ENCODE peak calls at places on chromosomes 16 and 17, in ten cellular contexts. K is fibroblast of mammary gland; Y is activated CD4-positive, CD25-positive, alpha-beta regulatory T cell; U is KBM-7; M is adipocyte; E is stimulated activated CD4-positive, alpha-beta T cell treated with anti-CD3 and anti-CD28 coated beads, Interleukin-2, amount 100 ng/mL, for 48 hours; Q is AG09309; N is AML-193; C is AG08396; D is ELF-1. P is an unnamed sample.

GRCh38 chr17:31686495-31686894 is 172.5 kb downstream of the COPRS start:
- DNase-seq in K (no peak), Y (no peak), U (no peak), M (no peak), E (no peak), Q (no peak), N (no peak), C (no peak), D (no peak), P (no peak)

GRCh38 chr16:29807426-29808218 is 1.3 kb downstream of the MAZ start:
- DNase-seq in K (peak), Y (peak), U (peak), M (peak), E (peak), Q (peak), N (peak), C (peak), D (peak), P (no peak)

GRCh38 chr17:83012873-83013778 is 66.3 kb upstream of the METRNL start:
- DNase-seq in K (no peak), Y (no peak), U (no peak), M (peak), E (no peak), Q (peak), N (no peak), C (peak), D (no peak), P (no peak)

GRCh38 chr17:42653179-42654124 is 5.6 kb upstream of the TUBG2 start:
- DNase-seq in K (peak), Y (no peak), U (no peak), M (peak), E (no peak), Q (peak), N (no peak), C (peak), D (peak), P (no peak)

GRCh38 chr16:3327514-3327913 is 22.2 kb downstream of the ZNF75A start:
- DNase-seq in K (no peak), Y (no peak), U (no peak), M (no peak), E (no peak), Q (no peak), N (no peak), C (no peak), D (no peak), P (no peak)

GRCh38 chr16:80752563-80752962 is 51.8 kb downstream of the CDYL2 start:
- DNase-seq in K (peak), Y (no peak), U (no peak), M (no peak), E (no peak), Q (no peak), N (no peak), C (no peak), D (no peak), P (no peak)

GRCh38 chr17:78937561-78937960 is 12.4 kb upstream of the TIMP2 start:
- DNase-seq in K (no peak), Y (no peak), U (no peak), M (no peak), E (no peak), Q (no peak), N (no peak), C (no peak), D (no peak), P (no peak)

GRCh38 chr17:78650093-78650715 is 73.0 kb upstream of the DNAH17 start:
- DNase-seq in K (no peak), Y (no peak), U (no peak), M (no peak), E (no peak), Q (no peak), N (no peak), C (no peak), D (no peak), P (no peak)

GRCh38 chr17:43701318-43701743 is 39.6 kb upstream of the MEOX1 start:
- DNase-seq in K (peak), Y (peak), U (peak), M (peak), E (peak), Q (peak), N (peak), C (peak), D (no peak), P (no peak)